ENCODE peak calls at places on chromosomes 4 and X, in five cellular contexts. J, N, E, V and T are unnamed samples.

GRCh38 chrX:66015152-66015827 is 24.6 kb downstream of the VSIG4 start:
- DNase-seq in J (no peak), N (no peak), E (no peak), V (peak), T (no peak)

GRCh38 chr4:83866821-83867220 is 330.9 kb downstream of the GPAT3 start:
- DNase-seq in J (no peak), N (peak), E (no peak), V (peak), T (peak)

GRCh38 chr4:48653217-48654014 is 126.7 kb downstream of the FRYL start:
- DNase-seq in J (peak), N (peak), E (no peak), V (peak), T (peak)

GRCh38 chrX:39969099-39969825 is 128.5 kb downstream of the BCOR start:
- DNase-seq in J (no peak), N (no peak), E (peak), V (no peak), T (no peak)

GRCh38 chr4:143597271-143597670 is 83.8 kb downstream of the SMARCA5 start:
- DNase-seq in J (no peak), N (no peak), E (no peak), V (no peak), T (no peak)

GRCh38 chr4:99868126-99868596 is 26.1 kb downstream of the LAMTOR3 start:
- DNase-seq in J (no peak), N (peak), E (no peak), V (peak), T (peak)

GRCh38 chr4:61739899-61740298 is 539.8 kb downstream of the ADGRL3 start:
- DNase-seq in J (no peak), N (no peak), E (no peak), V (no peak), T (no peak)

GRCh38 chrX:144293229-144293628 is 409.4 kb downstream of the UBE2NL start:
- DNase-seq in J (no peak), N (no peak), E (no peak), V (no peak), T (no peak)

GRCh38 chr4:182885738-182886077 is 31.5 kb downstream of the DCTD start:
- DNase-seq in J (no peak), N (peak), E (no peak), V (no peak), T (no peak)

GRCh38 chr4:6337331-6337935 is 67.8 kb downstream of the WFS1 start:
- DNase-seq in J (no peak), N (no peak), E (no peak), V (no peak), T (no peak)

GRCh38 chr4:186838295-186838694 is 114.6 kb upstream of the FAT1 start:
- DNase-seq in J (no peak), N (no peak), E (no peak), V (no peak), T (no peak)

GRCh38 chr4:7844247-7844991 is 95.2 kb downstream of the AFAP1 start:
- DNase-seq in J (peak), N (peak), E (peak), V (peak), T (peak)

GRCh38 chr4:161101881-161102280 is 1061.9 kb downstream of the FSTL5 start:
- DNase-seq in J (no peak), N (no peak), E (no peak), V (no peak), T (no peak)

GRCh38 chr4:183347586-183347985 is 25.4 kb upstream of the CLDN24 start:
- DNase-seq in J (no peak), N (peak), E (no peak), V (no peak), T (peak)

GRCh38 chr4:1471443-1472147 is 65.4 kb upstream of the NKX1-1 start:
- DNase-seq in J (no peak), N (no peak), E (no peak), V (no peak), T (no peak)
- H3K4me3 ChIP-seq in J (no peak), N (no peak), E (no peak), V (no peak), T (no peak)

DNA sequence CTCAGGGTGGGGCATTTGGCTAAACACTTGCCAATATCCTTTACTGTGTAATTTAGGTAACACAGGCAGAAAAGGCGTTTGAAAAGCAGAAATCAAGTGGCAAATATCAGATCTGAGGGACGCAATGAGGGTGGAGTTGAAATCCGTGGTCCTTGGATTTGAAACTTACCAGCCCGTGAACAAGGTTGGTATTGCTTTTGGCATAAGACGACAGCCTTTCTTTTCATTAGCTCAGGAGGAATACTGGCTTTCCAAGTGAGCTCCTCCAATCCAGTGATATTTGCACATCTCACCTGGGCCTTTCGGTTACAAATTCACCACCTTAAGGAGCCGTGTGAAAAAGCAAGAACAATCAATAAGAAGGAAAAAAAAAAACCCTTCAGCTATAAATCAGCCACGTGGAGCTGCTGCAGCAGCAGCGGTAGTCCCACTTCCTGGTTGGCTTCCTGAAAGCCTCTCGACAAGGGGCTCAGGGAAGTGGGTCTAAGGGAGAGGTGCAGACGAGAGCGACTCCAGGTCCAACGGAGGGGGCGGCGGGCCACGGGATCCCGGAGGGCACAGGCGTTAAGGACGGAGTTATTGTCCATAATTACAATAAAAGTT is 717 bp upstream of the GALNT7 start:
- DNase-seq in J (no peak), N (peak), E (no peak), V (peak), T (peak)
- H3K14ac ChIP-seq in J (no peak), N (peak), E (no peak), V (peak), T (no peak)

GRCh38 chr4:140237616-140238352 is 83.8 kb upstream of the MAML3 start:
- DNase-seq in J (peak), N (peak), E (peak), V (peak), T (peak)
- H2BK5ac ChIP-seq in J (peak), N (peak), E (peak), V (peak), T (no peak)

DNA sequence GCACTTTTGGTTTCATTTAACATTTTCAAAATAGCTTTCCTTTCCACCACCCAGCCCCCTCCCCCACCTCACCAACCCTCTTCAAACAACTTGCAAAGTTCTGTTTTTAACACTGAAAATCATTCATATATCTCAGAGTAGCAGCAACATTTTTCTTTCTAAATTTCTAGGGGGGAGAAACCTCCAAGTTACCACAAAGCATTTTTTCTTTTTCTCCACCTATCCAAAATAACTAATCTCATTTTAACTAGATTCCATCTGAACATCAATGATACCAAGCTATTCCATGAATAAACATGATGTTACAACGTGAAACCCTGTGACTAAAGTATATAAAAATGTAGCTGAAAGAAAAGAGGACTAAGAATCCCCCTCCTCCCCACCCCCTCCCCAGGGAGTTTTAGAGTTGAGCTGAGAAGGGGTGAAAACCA is 5.3 kb downstream of the LDB2 start:
- DNase-seq in J (no peak), N (peak), E (no peak), V (no peak), T (peak)
- H3K4me3 ChIP-seq in J (no peak), N (peak), E (peak), V (no peak), T (peak)

DNA sequence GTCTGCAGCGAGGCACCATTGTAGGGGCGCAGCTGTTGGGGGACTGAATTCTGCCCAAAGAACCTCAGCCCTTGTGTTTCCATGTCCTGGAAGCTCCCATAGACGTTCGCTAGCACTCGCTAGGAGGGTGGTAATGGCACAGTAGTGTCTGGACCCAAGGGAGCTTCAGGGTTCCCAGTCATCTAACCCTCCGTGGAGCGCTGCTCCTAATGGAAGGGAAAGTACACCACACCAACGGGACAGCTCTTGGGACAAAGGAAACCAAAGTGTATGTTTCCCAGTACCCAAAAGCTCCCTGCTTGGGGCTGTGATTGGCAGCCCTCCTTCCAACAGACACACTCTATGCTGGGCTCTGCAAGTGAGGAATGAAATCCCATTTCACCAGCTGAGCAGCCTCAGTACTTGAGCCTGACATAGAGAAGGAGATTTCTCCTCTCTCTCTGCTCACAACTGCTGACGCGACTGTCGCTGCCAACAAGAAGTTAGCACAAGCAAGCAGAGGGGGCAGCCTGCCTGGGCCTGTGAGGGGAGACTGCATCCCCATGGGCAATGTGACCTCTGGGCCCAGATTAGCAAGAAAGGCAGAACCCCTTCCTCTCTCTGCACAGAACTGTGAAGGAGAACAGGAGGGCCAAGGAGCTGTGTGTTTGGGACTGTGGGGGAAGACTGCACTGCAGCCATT is 67.6 kb upstream of the SMARCAD1 start:
- DNase-seq in J (no peak), N (no peak), E (no peak), V (no peak), T (no peak)
- H3K14ac ChIP-seq in J (no peak), N (no peak), E (no peak), V (no peak), T (no peak)

GRCh38 chr4:36278789-36279188 is 2.6 kb upstream of the DTHD1 start:
- DNase-seq in J (no peak), N (no peak), E (no peak), V (no peak), T (no peak)

GRCh38 chr4:36269533-36269932 is 11.9 kb upstream of the DTHD1 start:
- DNase-seq in J (no peak), N (no peak), E (no peak), V (no peak), T (no peak)

GRCh38 chr4:36277533-36277932 is 3.9 kb upstream of the DTHD1 start:
- DNase-seq in J (no peak), N (no peak), E (no peak), V (no peak), T (no peak)

GRCh38 chr4:36273276-36273675 is 8.1 kb upstream of the DTHD1 start:
- DNase-seq in J (no peak), N (no peak), E (no peak), V (no peak), T (no peak)

DNA sequence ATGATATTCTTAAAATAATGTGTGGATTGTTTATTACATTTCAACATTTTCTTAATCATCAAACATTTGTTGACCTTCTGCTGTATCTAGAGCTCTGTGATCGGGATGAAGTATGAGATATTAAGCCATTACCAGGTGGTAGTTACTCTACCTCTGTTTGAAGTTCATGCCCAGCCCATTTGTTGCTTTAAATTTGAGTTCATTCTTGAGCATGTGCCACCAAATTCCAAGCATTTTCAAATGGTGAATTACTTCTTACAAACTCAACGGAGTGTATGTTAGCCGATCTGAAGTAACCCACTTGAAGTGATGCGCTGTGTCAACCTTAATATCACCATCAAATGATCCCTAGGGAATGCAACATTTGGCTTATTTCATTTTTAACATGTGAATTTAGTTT is 7.3 kb upstream of the DTHD1 start:
- DNase-seq in J (no peak), N (no peak), E (no peak), V (no peak), T (no peak)
- H2BK5ac ChIP-seq in J (no peak), N (no peak), E (no peak), V (no peak), T (no peak)

DNA sequence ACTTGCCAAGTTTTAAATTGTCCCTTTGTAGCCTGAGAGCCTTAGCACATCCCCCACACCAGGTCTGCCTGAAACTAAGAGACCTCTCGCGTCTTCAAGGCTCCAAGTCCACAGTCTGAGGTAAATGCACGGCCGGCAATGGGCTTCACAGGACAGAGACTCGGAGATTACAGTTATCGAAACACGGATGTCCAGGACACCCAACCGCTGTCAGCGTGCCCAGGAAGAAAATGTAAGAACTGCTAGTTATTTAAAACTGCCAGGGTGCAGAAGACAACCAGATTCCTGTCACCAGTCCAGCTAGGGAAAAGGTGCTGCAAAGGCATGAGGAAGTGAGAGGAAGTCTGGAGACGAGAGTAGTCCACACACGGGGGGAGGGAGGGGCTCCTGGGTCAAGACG is 28.9 kb downstream of the ZNF827 start:
- DNase-seq in J (no peak), N (no peak), E (peak), V (no peak), T (no peak)
- H3K4me3 ChIP-seq in J (no peak), N (no peak), E (no peak), V (no peak), T (peak)

DNA sequence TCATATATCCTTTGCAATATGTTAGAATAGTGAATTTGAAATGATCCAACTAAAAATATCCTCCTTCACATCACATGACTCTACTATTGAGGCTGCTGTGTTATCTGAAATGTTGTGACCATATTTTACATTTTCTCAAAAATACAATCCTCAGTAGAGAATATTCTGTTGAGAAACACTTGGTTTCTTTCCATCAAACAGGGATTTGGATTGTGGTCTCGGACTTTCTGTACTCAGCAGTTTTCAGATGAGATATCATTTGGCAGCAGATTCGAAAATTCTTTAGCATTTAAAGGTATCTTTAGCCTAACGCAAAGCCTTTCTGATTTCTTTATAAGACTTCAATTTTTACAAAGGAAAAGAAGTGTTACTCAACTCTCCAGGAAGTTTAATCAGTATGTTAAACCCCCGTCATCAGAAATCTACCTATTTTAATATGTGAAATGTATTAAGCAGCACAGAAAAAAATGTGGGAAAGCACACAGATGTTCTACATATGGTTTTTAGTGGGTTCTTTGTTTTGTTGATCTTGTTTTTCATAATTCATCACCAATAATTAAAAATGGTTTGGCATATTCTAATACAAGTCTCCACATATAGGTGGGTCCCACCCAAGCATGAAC is 55.4 kb upstream of the ANXA3 start:
- DNase-seq in J (no peak), N (no peak), E (no peak), V (no peak), T (no peak)
- H3K14ac ChIP-seq in J (no peak), N (no peak), E (no peak), V (no peak), T (no peak)

GRCh38 chrX:12955882-12956703 is 18.8 kb upstream of the TMSB4X start:
- DNase-seq in J (no peak), N (peak), E (no peak), V (peak), T (peak)
- H2BK5ac ChIP-seq in J (peak), N (peak), E (no peak), V (no peak), T (peak)